ENCODE peak calls at places on chromosomes 12 and 14, in ten cellular contexts. G is lower lobe of right lung; P is effector memory CD4-positive, alpha-beta T cell; B is esophagus squamous epithelium; O is RWPE2; I is fibroblast of lung; X is aorta; Y is pancreas; N is small intestine; S is CD8-positive, alpha-beta T cell. T is an unnamed sample.

GRCh38 chr14:98325761-98326160 is 946.2 kb downstream of the BCL11B start:
- DNase-seq in G (no peak), P (no peak), B (no peak), O (no peak), I (no peak), X (no peak), Y (no peak), N (no peak), S (no peak), T (no peak)

GRCh38 chr12:96194901-96195844 is 998 bp downstream of the ELK3 start:
- DNase-seq in G (no peak), P (peak; percentile 67), B (no peak), O (no peak), I (peak; percentile 89), X (no peak), Y (peak; percentile 81), N (peak; percentile 57), S (peak; percentile 73), T (peak; percentile 70)

GRCh38 chr12:1216560-1216959 is 225.5 kb downstream of the ERC1 start:
- DNase-seq in G (no peak), P (no peak), B (no peak), O (no peak), I (no peak), X (no peak), Y (no peak), N (no peak), S (no peak), T (no peak)

GRCh38 chr12:108055135-108055534 is 74.0 kb upstream of the WSCD2 start:
- DNase-seq in G (no peak), P (no peak), B (no peak), O (no peak), I (no peak), X (no peak), Y (no peak), N (no peak), S (no peak), T (no peak)

GRCh38 chr14:66038214-66038977 is 447.8 kb upstream of the CCDC196 start:
- DNase-seq in G (no peak), P (no peak), B (no peak), O (no peak), I (no peak), X (no peak), Y (no peak), N (peak; percentile 13), S (no peak), T (no peak)

GRCh38 chr12:105831372-105831771 is 307.4 kb downstream of the NUAK1 start:
- DNase-seq in G (no peak), P (no peak), B (no peak), O (no peak), I (no peak), X (no peak), Y (no peak), N (no peak), S (no peak), T (no peak)

GRCh38 chr12:93751864-93752610 is 74.9 kb downstream of the CRADD start:
- DNase-seq in G (no peak), P (no peak), B (no peak), O (no peak), I (peak; percentile 95), X (no peak), Y (no peak), N (no peak), S (no peak), T (no peak)

GRCh38 chr14:56686416-56686815 is 106.8 kb downstream of the TMEM260 start:
- DNase-seq in G (no peak), P (no peak), B (no peak), O (no peak), I (no peak), X (no peak), Y (peak; percentile 59), N (no peak), S (no peak), T (no peak)

GRCh38 chr12:69442894-69443293 is 27.3 kb upstream of the FRS2 start:
- DNase-seq in G (no peak), P (no peak), B (no peak), O (no peak), I (peak; percentile 14), X (no peak), Y (no peak), N (no peak), S (no peak), T (no peak)

GRCh38 chr14:75459099-75459741 is 31.4 kb downstream of the JDP2 start:
- DNase-seq in G (peak; percentile 69), P (no peak), B (no peak), O (no peak), I (no peak), X (peak; percentile 75), Y (peak; percentile 92), N (peak; percentile 49), S (no peak), T (no peak)

GRCh38 chr12:49763006-49763591 is 21.7 kb downstream of the TMBIM6 start:
- DNase-seq in G (peak; percentile 80), P (peak; percentile 62), B (no peak), O (peak; percentile 71), I (peak; percentile 52), X (peak; percentile 88), Y (peak; percentile 64), N (peak; percentile 48), S (peak; percentile 84), T (peak; percentile 74)

GRCh38 chr14:54652188-54652889 is 85.4 kb downstream of the SAMD4A start:
- DNase-seq in G (peak; percentile 73), P (no peak), B (peak; percentile 2), O (peak; percentile 95), I (peak; percentile 99), X (peak; percentile 93), Y (no peak), N (no peak), S (no peak), T (no peak)

GRCh38 chr14:73591690-73592448 is at the start of gene ACOT4:
- DNase-seq in G (peak; percentile 66), P (peak; percentile 13), B (no peak), O (no peak), I (peak; percentile 15), X (peak; percentile 75), Y (peak; percentile 81), N (peak; percentile 69), S (peak; percentile 47), T (peak; percentile 43)

GRCh38 chr14:50790568-50790967 is 40.4 kb downstream of the NIN start:
- DNase-seq in G (no peak), P (no peak), B (no peak), O (no peak), I (no peak), X (no peak), Y (no peak), N (no peak), S (no peak), T (no peak)

GRCh38 chr14:52395728-52396127 is 81.6 kb downstream of the PTGER2 start:
- DNase-seq in G (no peak), P (no peak), B (no peak), O (no peak), I (no peak), X (no peak), Y (no peak), N (no peak), S (no peak), T (no peak)

GRCh38 chr12:122785503-122785902 is 11.1 kb downstream of the CCDC62 start:
- DNase-seq in G (no peak), P (no peak), B (no peak), O (no peak), I (no peak), X (no peak), Y (no peak), N (no peak), S (no peak), T (no peak)

GRCh38 chr14:99587463-99588278 is 16.3 kb downstream of the CCDC85C start:
- DNase-seq in G (no peak), P (no peak), B (no peak), O (no peak), I (no peak), X (no peak), Y (peak; percentile 55), N (no peak), S (no peak), T (no peak)

GRCh38 chr14:35404246-35404495 is 378 bp downstream of the NFKBIA start:
- DNase-seq in G (no peak), P (no peak), B (no peak), O (no peak), I (no peak), X (no peak), Y (no peak), N (no peak), S (no peak), T (no peak)
- H3K9me3 ChIP-seq in G (no peaks in the 10 kb centered on the region), P (no peaks in the 10 kb centered on the region), B (no peaks in the 10 kb centered on the region), O (no peaks in the 10 kb centered on the region), I (no peaks in the 10 kb centered on the region), X (no peaks in the 10 kb centered on the region), Y (no peaks in the 10 kb centered on the region), N (no peaks in the 10 kb centered on the region), S (no peaks in the 10 kb centered on the region), T (peaks cover 5% of the 10 kb centered on the region)

DNA sequence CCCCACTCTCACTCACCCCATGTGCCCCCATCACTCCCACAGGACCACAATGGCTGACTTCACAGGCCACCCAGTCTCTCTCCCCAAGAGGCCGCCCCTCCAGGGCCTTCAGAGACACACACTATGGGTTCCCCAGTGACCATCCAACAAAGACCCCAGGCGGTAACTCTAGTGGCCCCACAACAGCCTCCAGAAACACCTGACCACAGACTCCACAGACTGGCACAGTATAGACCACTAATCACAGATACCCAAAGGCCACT is 3.0 kb downstream of the ZNF605 start:
- DNase-seq in G (no peak), P (no peak), B (no peak), O (no peak), I (no peak), X (no peak), Y (no peak), N (no peak), S (no peak), T (no peak)
- H3K9me3 ChIP-seq in G (peaks cover 37% of the 10 kb centered on the region), P (peaks cover under 1% of the 10 kb centered on the region), B (peaks cover 57% of the 10 kb centered on the region), O (peaks cover 22% of the 10 kb centered on the region), I (peaks cover 24% of the 10 kb centered on the region), X (peaks cover 34% of the 10 kb centered on the region), Y (no peaks in the 10 kb centered on the region), N (peaks cover 4% of the 10 kb centered on the region), S (no peaks in the 10 kb centered on the region), T (no peaks in the 10 kb centered on the region)

GRCh38 chr12:56884421-56884820 is 49.8 kb downstream of the SDR9C7 start:
- DNase-seq in G (no peak), P (no peak), B (no peak), O (no peak), I (no peak), X (no peak), Y (no peak), N (no peak), S (no peak), T (no peak)
- H3K9me3 ChIP-seq in G (no peaks in the 10 kb centered on the region), P (no peaks in the 10 kb centered on the region), B (peaks cover 9% of the 10 kb centered on the region), O (peaks cover 2% of the 10 kb centered on the region), I (no peaks in the 10 kb centered on the region), X (no peaks in the 10 kb centered on the region), Y (no peaks in the 10 kb centered on the region), N (no peaks in the 10 kb centered on the region), S (no peaks in the 10 kb centered on the region), T (no peaks in the 10 kb centered on the region)

DNA sequence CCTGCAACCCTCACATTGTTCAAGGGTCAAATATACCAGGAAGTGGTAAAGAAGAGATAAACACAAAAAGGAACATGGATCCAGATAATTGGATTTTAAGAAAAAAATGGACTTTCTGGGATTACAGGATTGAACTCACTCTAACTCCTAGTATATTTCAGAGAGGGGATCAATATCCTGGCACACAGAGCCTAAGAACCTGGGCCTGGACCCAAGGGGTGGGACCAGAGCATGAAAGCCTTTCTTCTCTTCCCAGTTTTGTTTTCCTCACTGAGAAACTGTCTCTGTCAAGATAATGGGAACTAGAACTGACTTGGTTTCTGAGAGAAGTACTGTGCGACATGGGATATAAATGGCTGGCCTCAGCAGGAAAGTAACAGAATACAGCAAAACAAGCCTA is 422.8 kb upstream of the STXBP6 start:
- DNase-seq in G (no peak), P (no peak), B (no peak), O (no peak), I (no peak), X (no peak), Y (no peak), N (no peak), S (no peak), T (no peak)
- H3K9me3 ChIP-seq in G (no peaks in the 10 kb centered on the region), P (no peaks in the 10 kb centered on the region), B (no peaks in the 10 kb centered on the region), O (peaks cover 3% of the 10 kb centered on the region), I (no peaks in the 10 kb centered on the region), X (no peaks in the 10 kb centered on the region), Y (no peaks in the 10 kb centered on the region), N (no peaks in the 10 kb centered on the region), S (no peaks in the 10 kb centered on the region), T (peaks cover 2% of the 10 kb centered on the region)

T was measured in T-helper 17 cell.